ENCODE peak calls at places on chromosome 20, in five cellular contexts. F is CD8-positive, alpha-beta T cell; I is ovary; R is IMR-90; V is mammary epithelial cell. A is an unnamed sample. For H3K4me1, the result is how much of the 10 kb centered on the place peaks cover.

GRCh38 chr20:51042657-51043247 is 19.8 kb upstream of the KCNG1 start:
- DNase-seq in V (no peak), F (no peak), R (no peak), I (no peak), A (no peak)

GRCh38 chr20:35791823-35792222 is 20.0 kb downstream of the PHF20 start:
- DNase-seq in I (no peak), R (peak), F (no peak), V (peak), A (peak)

GRCh38 chr20:53916173-53916512 is 154.3 kb downstream of the BCAS1 start:
- DNase-seq in R (no peak), I (no peak), F (no peak), V (no peak), A (no peak)

GRCh38 chr20:51636123-51636522 is 93.6 kb upstream of the NFATC2 start:
- DNase-seq in R (no peak), V (peak), I (no peak), F (no peak), A (no peak)

GRCh38 chr20:25281541-25281991 is 33.7 kb downstream of the PYGB start:
- DNase-seq in I (peak), F (no peak), V (no peak), R (no peak), A (no peak)

GRCh38 chr20:48149887-48150286 is 364.6 kb upstream of the SULF2 start:
- DNase-seq in V (no peak), F (no peak), R (no peak), I (no peak), A (no peak)

GRCh38 chr20:20498081-20498861 is 130.4 kb downstream of the INSM1 start:
- DNase-seq in V (no peak), I (no peak), R (peak), F (no peak), A (no peak)

GRCh38 chr20:51512645-51513044 is 29.9 kb downstream of the NFATC2 start:
- DNase-seq in R (no peak), F (no peak), I (no peak), V (no peak), A (no peak)

GRCh38 chr20:35523298-35523888 is 6.1 kb downstream of the C20orf173 start:
- DNase-seq in V (peak), R (no peak), I (no peak), F (no peak), A (no peak)

GRCh38 chr20:25054133-25054820 is 3.7 kb downstream of the ACSS1 start:
- DNase-seq in V (no peak), R (no peak), F (no peak), I (peak), A (no peak)

GRCh38 chr20:17969884-17970409 is 1.1 kb downstream of the MGME1 start:
- DNase-seq in F (no peak), R (peak), I (no peak), V (peak), A (peak)

GRCh38 chr20:64108731-64109389 is 1.5 kb upstream of the NPBWR2 start:
- DNase-seq in F (no peak), I (peak), V (no peak), R (no peak), A (no peak)

GRCh38 chr20:10986586-10986985 is 312.8 kb upstream of the JAG1 start:
- DNase-seq in R (peak), I (no peak), F (no peak), V (no peak), A (no peak)

GRCh38 chr20:9572690-9573089 is 58.3 kb downstream of the LAMP5 start:
- DNase-seq in R (no peak), I (no peak), V (no peak), F (no peak), A (no peak)

GRCh38 chr20:45985573-45985972 is 13.6 kb upstream of the ZNF335 start:
- DNase-seq in F (no peak), V (no peak), R (no peak), I (no peak), A (peak)

GRCh38 chr20:59997886-59998285 is 39.7 kb downstream of the CDH26 start:
- DNase-seq in F (no peak), V (no peak), I (no peak), R (no peak), A (no peak)

GRCh38 chr20:45911486-45912343 is at the start of gene PLTP:
- DNase-seq in I (peak), R (peak), V (no peak), F (peak), A (peak)

GRCh38 chr20:59850018-59850641 is 83.3 kb downstream of the SYCP2 start:
- DNase-seq in F (no peak), I (no peak), R (peak), V (no peak), A (peak)

GRCh38 chr20:51404297-51405060 is 138.0 kb downstream of the NFATC2 start:
- DNase-seq in V (no peak), F (peak), I (no peak), R (no peak), A (no peak)

GRCh38 chr20:17794400-17794799 is 94.6 kb downstream of the BANF2 start:
- DNase-seq in V (no peak), R (no peak), F (no peak), I (no peak), A (no peak)

GRCh38 chr20:18796282-18796833 is 17.2 kb upstream of the SCP2D1 start:
- DNase-seq in R (no peak), F (no peak), I (no peak), V (no peak), A (no peak)

GRCh38 chr20:11995750-11996567 is 78.3 kb downstream of the BTBD3 start:
- DNase-seq in R (peak), I (no peak), V (peak), F (no peak), A (no peak)

GRCh38 chr20:46717818-46718541 is 8.5 kb downstream of the SLC2A10 start:
- DNase-seq in V (no peak), F (no peak), I (no peak), R (no peak), A (no peak)

GRCh38 chr20:8361008-8361652 is 229.1 kb downstream of the PLCB1 start:
- DNase-seq in R (peak), V (peak), F (no peak), I (no peak), A (no peak)

GRCh38 chr20:53692465-53693067 is 98.9 kb upstream of the ZNF217 start:
- DNase-seq in R (peak), F (no peak), I (no peak), V (no peak), A (no peak)

GRCh38 chr20:32387262-32387661 is 29.1 kb downstream of the ASXL1 start:
- DNase-seq in F (peak), R (peak), V (no peak), I (no peak), A (no peak)

GRCh38 chr20:8932192-8933150 is 136.4 kb upstream of the PLCB4 start:
- DNase-seq in F (no peak), V (peak), R (peak), I (no peak), A (no peak)

GRCh38 chr20:63978319-63979220 is 872 bp downstream of the SAMD10 start:
- DNase-seq in V (peak), I (peak), R (peak), F (peak), A (peak)

GRCh38 chr20:33945391-33946079 is 48.2 kb upstream of the RALY start:
- DNase-seq in V (peak), I (no peak), R (peak), F (no peak), A (peak)

GRCh38 chr20:5719861-5720401 is 30.3 kb upstream of the SHLD1 start:
- DNase-seq in I (no peak), F (no peak), R (peak), V (peak), A (no peak)

GRCh38 chr20:16942702-16943101 is 194.5 kb downstream of the OTOR start:
- DNase-seq in V (no peak), F (no peak), I (no peak), R (peak), A (no peak)

GRCh38 chr20:45010399-45010828 is 44.1 kb downstream of the STK4 start:
- DNase-seq in I (no peak), F (no peak), V (peak), R (peak), A (no peak)

GRCh38 chr20:5845686-5846651 is 95.8 kb downstream of the SHLD1 start:
- DNase-seq in F (no peak), I (no peak), R (peak), V (no peak), A (no peak)

GRCh38 chr20:51233345-51233744 is 210.4 kb upstream of the KCNG1 start:
- DNase-seq in I (no peak), R (no peak), V (peak), F (no peak), A (no peak)

GRCh38 chr20:36315545-36316351 is 9.6 kb downstream of the DLGAP4 start:
- DNase-seq in V (no peak), F (no peak), R (no peak), I (no peak), A (no peak)

GRCh38 chr20:34798871-34799270 is 26.6 kb downstream of the NCOA6 start:
- DNase-seq in R (no peak), I (no peak), V (no peak), F (no peak), A (no peak)

GRCh38 chr20:41003143-41003932 is 25.3 kb upstream of the TOP1 start:
- DNase-seq in I (peak), V (peak), R (peak), F (peak), A (no peak)

GRCh38 chr20:41006936-41007871 is 21.4 kb upstream of the TOP1 start:
- DNase-seq in R (no peak), F (no peak), I (no peak), V (no peak), A (no peak)

GRCh38 chr20:41006126-41006935 is 22.3 kb upstream of the TOP1 start:
- DNase-seq in I (no peak), V (no peak), F (no peak), R (no peak), A (no peak)

GRCh38 chr20:41004561-41005360 is 23.9 kb upstream of the TOP1 start:
- DNase-seq in R (peak), V (peak), I (no peak), F (no peak), A (no peak)

DNA sequence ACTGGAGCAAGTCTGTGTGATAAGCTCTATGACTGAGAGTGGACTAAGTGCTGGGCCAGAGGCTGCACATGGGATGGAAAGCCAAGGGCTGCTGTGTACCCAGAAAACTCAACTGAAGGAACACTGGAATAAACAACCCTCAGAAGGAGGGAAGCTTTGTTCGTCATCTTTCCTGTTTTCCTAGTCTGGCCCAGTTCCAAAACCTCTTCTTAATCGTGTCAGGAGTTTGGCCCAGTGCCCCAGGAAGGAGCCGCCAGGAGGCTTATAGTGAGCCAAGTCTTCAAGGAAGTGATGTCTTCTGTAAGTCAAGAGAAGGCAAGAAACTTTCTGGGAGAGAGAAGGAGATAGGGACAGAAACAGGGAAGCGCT is 23.3 kb upstream of the TOP1 start:
- DNase-seq in I (peak), V (peak), F (no peak), R (peak), A (no peak)
- H3K4me1 ChIP-seq in I (under half), V (under half), F (under half), R (under half), A (under half)

GRCh38 chr20:57695940-57696339 is 13.9 kb downstream of the PMEPA1 start:
- DNase-seq in F (no peak), I (no peak), V (no peak), R (no peak), A (no peak)
- H3K27ac ChIP-seq in F (no peak), I (no peak), V (peak), R (no peak), A (no peak)

DNA sequence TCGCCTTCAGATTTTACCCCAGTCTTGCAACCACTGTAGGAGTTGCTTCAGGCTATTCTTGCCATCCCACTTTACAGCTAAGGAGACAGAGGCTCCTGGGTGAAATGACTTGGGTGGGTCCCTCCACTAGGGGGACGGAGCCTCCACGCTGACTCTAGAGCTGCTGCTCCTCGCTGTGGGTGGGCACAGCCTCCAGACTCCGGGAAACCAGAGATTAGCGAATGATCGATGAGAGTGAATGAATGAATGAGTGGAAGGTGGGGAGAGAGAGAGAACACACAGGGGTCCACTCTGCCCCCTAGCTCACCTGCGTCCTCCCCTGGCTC is 10.4 kb downstream of the ZBP1 start:
- DNase-seq in V (no peak), R (no peak), I (no peak), F (no peak), A (no peak)
- TF ChIP-seq CTCF in V (no peak), R (no peak), I (no peak), F (no peak), A (no peak)

DNA sequence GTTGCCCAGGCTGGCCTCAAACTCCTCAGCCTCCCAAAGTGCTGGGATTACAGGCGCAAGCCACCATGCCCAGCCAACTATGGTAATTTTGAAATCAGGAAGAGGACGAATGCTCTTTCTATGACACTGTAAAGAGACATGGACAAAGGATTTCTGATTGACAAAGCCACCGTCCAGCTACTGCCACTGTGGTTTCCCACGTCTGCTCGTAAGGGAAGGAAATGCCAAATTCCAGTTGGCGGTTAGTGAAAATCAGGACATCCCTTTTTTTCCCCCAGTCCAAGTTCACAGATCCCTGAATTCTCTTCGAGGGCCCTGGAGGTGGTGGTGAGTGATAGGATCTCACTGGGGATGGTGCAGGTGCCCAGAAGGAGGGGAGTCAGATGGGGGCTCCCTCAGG is 31.2 kb downstream of the SNAI1 start:
- DNase-seq in F (no peak), I (no peak), R (no peak), V (no peak), A (no peak)
- H3K4me1 ChIP-seq in F (under half), I (under half), R (under half), V (under half), A (under half)

GRCh38 chr20:23128461-23129125 is 42.5 kb upstream of the CD93 start:
- DNase-seq in F (no peak), V (no peak), I (no peak), R (no peak), A (no peak)

GRCh38 chr20:23129256-23129655 is 43.1 kb upstream of the CD93 start:
- DNase-seq in V (no peak), F (no peak), R (no peak), I (no peak), A (peak)

GRCh38 chr20:23126281-23127061 is 40.3 kb upstream of the CD93 start:
- DNase-seq in V (no peak), I (no peak), F (no peak), R (no peak), A (no peak)

GRCh38 chr20:23125625-23126191 is 39.6 kb upstream of the CD93 start:
- DNase-seq in R (peak), I (no peak), F (no peak), V (no peak), A (peak)

DNA sequence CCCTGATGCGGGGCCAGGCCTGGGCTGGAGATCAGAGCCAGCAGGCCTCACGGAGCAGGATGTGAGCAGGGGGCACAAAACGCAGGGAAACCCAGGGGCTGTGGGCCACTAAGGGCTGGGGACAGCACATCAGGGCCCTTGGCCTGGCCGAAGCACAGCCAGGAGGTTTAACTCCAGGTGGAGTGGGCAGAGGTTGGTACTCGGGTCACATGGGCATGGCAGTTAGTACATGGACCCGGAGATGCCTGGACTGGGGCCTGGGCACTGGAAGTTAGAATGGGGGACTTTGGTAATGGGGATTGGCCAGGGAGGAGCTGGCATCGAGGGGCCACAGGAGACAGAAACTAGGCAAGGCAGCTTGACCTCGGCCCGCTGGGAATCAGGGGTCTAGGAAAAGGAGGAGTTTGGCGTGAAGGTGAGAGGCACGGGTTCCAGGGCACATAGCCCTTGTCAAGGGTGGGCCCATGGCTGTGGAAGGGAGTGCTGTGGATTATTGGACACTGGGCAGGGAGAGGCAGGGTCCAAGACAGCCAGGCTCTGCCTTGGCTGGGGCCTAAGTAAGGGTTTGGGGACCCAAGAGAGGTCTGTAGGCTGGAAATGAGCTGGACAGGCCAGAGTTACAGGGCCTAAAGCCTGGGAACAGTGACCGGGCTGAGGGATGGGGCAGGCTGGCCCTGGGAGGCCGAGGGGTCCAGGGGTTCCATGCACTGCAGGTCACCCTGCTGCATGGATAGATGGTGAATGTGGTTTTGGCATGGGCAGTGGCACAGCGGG is 41.6 kb upstream of the CD93 start:
- DNase-seq in R (no peak), F (no peak), V (no peak), I (no peak), A (no peak)
- H3K27ac ChIP-seq in R (no peak), F (no peak), V (no peak), I (no peak), A (no peak)

GRCh38 chr20:38926142-38926933 is at the start of gene FAM83D:
- DNase-seq in I (peak), F (peak), V (peak), R (peak), A (peak)
- TF ChIP-seq CTCF in I (peak), F (no peak), V (no peak), R (peak), A (no peak)

GRCh38 chr20:43942661-43943285 is 28.1 kb downstream of the TOX2 start:
- DNase-seq in R (peak), I (no peak), F (no peak), V (peak), A (no peak)

GRCh38 chr20:43941476-43942212 is 27.0 kb downstream of the TOX2 start:
- DNase-seq in F (no peak), I (no peak), R (peak), V (peak), A (peak)

GRCh38 chr20:43943725-43944124 is 29.1 kb downstream of the TOX2 start:
- DNase-seq in V (no peak), R (no peak), F (no peak), I (no peak), A (no peak)

GRCh38 chr20:43940518-43941225 is 26.0 kb downstream of the TOX2 start:
- DNase-seq in R (no peak), I (no peak), F (no peak), V (no peak), A (no peak)

DNA sequence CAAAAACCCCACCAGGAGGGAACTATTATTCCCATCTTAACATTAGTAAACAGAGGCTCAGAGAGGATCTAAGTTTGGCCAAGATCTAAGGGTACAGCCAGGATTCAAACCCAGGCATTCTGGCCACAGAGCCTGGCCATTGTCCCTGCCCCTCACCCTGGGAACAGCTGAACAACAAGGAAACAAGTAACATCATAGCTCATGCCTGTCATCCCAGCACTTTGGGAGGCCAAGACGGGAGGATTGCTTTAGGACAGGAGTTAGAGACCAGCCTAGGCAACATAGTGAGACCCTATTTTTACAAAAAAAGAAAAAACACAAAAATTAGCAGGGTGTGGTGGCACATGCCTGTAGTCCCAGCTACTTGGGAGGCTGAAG is 27.6 kb downstream of the TOX2 start:
- DNase-seq in F (no peak), V (no peak), R (no peak), I (no peak), A (no peak)
- H3K4me1 ChIP-seq in F (under half), V (half or more), R (under half), I (under half), A (under half)

GRCh38 chr20:3126527-3126859 is 33.2 kb downstream of the FASTKD5 start:
- DNase-seq in R (no peak), V (no peak), F (no peak), I (no peak), A (no peak)
- H3K27ac ChIP-seq in R (no peak), V (no peak), F (no peak), I (no peak), A (no peak)

GRCh38 chr20:1186367-1186991 is 1.7 kb upstream of the TMEM74B start:
- DNase-seq in V (no peak), F (no peak), R (no peak), I (no peak), A (no peak)

GRCh38 chr20:1184260-1184637 is 532 bp downstream of the TMEM74B start:
- DNase-seq in F (no peak), I (no peak), V (no peak), R (no peak), A (no peak)

GRCh38 chr20:1185316-1185741 is 548 bp upstream of the TMEM74B start:
- DNase-seq in V (no peak), I (no peak), F (no peak), R (no peak), A (no peak)

GRCh38 chr20:1184638-1185315 is at the start of gene TMEM74B:
- DNase-seq in R (no peak), I (no peak), V (no peak), F (no peak), A (no peak)

GRCh38 chr20:1185781-1186334 is 1.1 kb upstream of the TMEM74B start:
- DNase-seq in R (peak), I (no peak), F (peak), V (peak), A (peak)
- TF ChIP-seq CTCF in R (peak), I (no peak), F (peak), V (peak), A (peak)